ENCODE peak calls at places on chromosomes 7 and 10, in four cellular contexts. C is HCT116, M is K562, E is mammary epithelial cell. I is an unnamed sample.
A peak's percentile ranks its signal among the peaks of the same experiment; 100 is the strongest.

GRCh38 chr10:79130255-79130654 is 61.5 kb downstream of the ZMIZ1 start:
- DNase-seq in M (no peak), C (no peak), E (no peak), I (no peak)

GRCh38 chr7:67653856-67654442 is 657.3 kb downstream of the TYW1 start:
- DNase-seq in E (no peak), M (no peak), C (no peak), I (no peak)

GRCh38 chr7:150631866-150632864 is at the start of gene GIMAP6:
- DNase-seq in E (no peak), M (no peak), C (no peak), I (no peak)

GRCh38 chr10:73131295-73131694 is 21.0 kb downstream of the NUDT13 start:
- DNase-seq in E (peak; percentile 53), M (no peak), C (no peak), I (no peak)

GRCh38 chr7:47293884-47294568 is 287.9 kb downstream of the TNS3 start:
- DNase-seq in M (no peak), C (no peak), E (no peak), I (no peak)

GRCh38 chr10:58952747-58953466 is 223.5 kb upstream of the PHYHIPL start:
- DNase-seq in M (peak; percentile 46), E (peak; percentile 35), C (peak; percentile 24), I (peak; percentile 3)

GRCh38 chr7:95436407-95436806 is 1.6 kb upstream of the PON2 start:
- DNase-seq in C (no peak), E (no peak), M (no peak), I (no peak)

GRCh38 chr7:73999664-74000420 is 28.1 kb upstream of the ELN start:
- DNase-seq in M (no peak), C (no peak), E (no peak), I (no peak)

GRCh38 chr7:83520706-83521105 is 128.2 kb downstream of the SEMA3E start:
- DNase-seq in C (no peak), E (no peak), M (no peak), I (no peak)

GRCh38 chr7:25148772-25149575 is 23.9 kb upstream of the CYCS start:
- DNase-seq in E (no peak), M (no peak), C (no peak), I (no peak)

GRCh38 chr7:51234139-51234538 is 82.5 kb downstream of the COBL start:
- DNase-seq in E (no peak), M (no peak), C (no peak), I (no peak)

GRCh38 chr7:88759216-88759955 is at the start of gene ZNF804B:
- DNase-seq in E (no peak), M (no peak), C (no peak), I (no peak)

GRCh38 chr10:61735879-61736278 is 73.2 kb downstream of the CABCOCO1 start:
- DNase-seq in C (no peak), E (no peak), M (no peak), I (no peak)

GRCh38 chr10:71493741-71494140 is 97.0 kb downstream of the CDH23 start:
- DNase-seq in E (peak; percentile 25), C (no peak), M (no peak), I (no peak)

GRCh38 chr7:67489881-67490280 is 493.2 kb downstream of the TYW1 start:
- DNase-seq in M (no peak), C (no peak), E (no peak), I (no peak)

GRCh38 chr7:133303931-133304330 is 51.1 kb downstream of the EXOC4 start:
- DNase-seq in C (no peak), M (no peak), E (no peak), I (no peak)

GRCh38 chr10:1577945-1578344 is 159.4 kb downstream of the ADARB2 start:
- DNase-seq in E (no peak), C (no peak), M (no peak), I (no peak)

GRCh38 chr10:6567894-6568293 is 12.2 kb downstream of the PRKCQ start:
- DNase-seq in M (no peak), C (no peak), E (no peak), I (no peak)

GRCh38 chr10:91643700-91644099 is 10.8 kb upstream of the PPP1R3C start:
- DNase-seq in M (no peak), E (peak; percentile 37), C (no peak), I (no peak)

GRCh38 chr10:97888641-97889262 is 39.1 kb downstream of the GOLGA7B start:
- DNase-seq in E (peak; percentile 82), M (peak; percentile 38), C (peak; percentile 58), I (no peak)

GRCh38 chr7:73363225-73364005 is 35.5 kb downstream of the FKBP6 start:
- DNase-seq in E (no peak), M (peak; percentile 5), C (no peak), I (no peak)

GRCh38 chr7:43294080-43294630 is 181.7 kb downstream of the HECW1 start:
- DNase-seq in C (peak; percentile 26), M (no peak), E (peak; percentile 86), I (no peak)

GRCh38 chr7:47906883-47907282 is 41.4 kb downstream of the PKD1L1 start:
- DNase-seq in C (no peak), E (no peak), M (no peak), I (no peak)

GRCh38 chr10:60594476-60595051 is 183.7 kb upstream of the CDK1 start:
- DNase-seq in C (no peak), M (no peak), E (peak; percentile 41), I (no peak)

GRCh38 chr7:134866581-134866980 is 87.1 kb downstream of the CALD1 start:
- DNase-seq in M (no peak), C (no peak), E (no peak), I (no peak)

GRCh38 chr10:85609509-85609908 is 757.1 kb downstream of the GRID1 start:
- DNase-seq in M (no peak), E (no peak), C (no peak), I (no peak)

GRCh38 chr7:7861211-7861633 is 107.4 kb upstream of the GLCCI1 start:
- DNase-seq in E (peak; percentile 95), C (peak; percentile 7), M (no peak), I (no peak)

GRCh38 chr7:40808409-40808942 is 673.7 kb downstream of the SUGCT start:
- DNase-seq in M (no peak), E (peak; percentile 67), C (no peak), I (no peak)

GRCh38 chr7:90892213-90892612 is 296.1 kb downstream of the CDK14 start:
- DNase-seq in E (no peak), C (no peak), M (no peak), I (no peak)

GRCh38 chr7:26074919-26075318 is 77.1 kb upstream of the NFE2L3 start:
- DNase-seq in E (no peak), M (no peak), C (no peak), I (no peak)

GRCh38 chr10:124725171-124725631 is 19.0 kb downstream of the FAM53B start:
- DNase-seq in C (no peak), E (no peak), M (no peak), I (no peak)

GRCh38 chr7:19122018-19122588 is 4.7 kb upstream of the TWIST1 start:
- DNase-seq in E (peak; percentile 36), M (no peak), C (peak; percentile 37), I (no peak)

DNA sequence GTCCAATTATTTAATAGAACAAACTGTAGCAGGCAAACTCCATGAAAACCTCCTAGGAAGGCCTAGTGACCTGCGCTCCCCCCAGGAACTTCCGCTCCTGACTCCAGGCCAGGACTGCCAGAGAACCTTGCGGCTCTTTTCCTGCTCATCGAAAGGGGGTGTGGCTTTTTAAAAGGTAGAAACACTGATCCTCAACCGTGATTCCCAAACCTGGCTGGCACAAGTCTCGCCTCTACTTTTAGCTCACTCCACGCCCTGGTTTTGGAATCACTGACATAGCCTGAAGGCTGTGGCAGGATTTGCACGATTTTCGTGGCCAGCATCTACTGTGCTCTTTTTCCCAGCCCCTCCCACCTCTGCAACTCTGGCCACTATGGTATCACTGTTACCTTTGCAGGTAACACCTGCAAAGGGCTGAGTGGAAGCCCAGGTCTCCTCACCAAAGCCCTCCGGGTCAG is 43.3 kb downstream of the MYOF start:
- DNase-seq in M (peak; percentile 11), C (peak; percentile 82), E (peak; percentile 91), I (no peak)
- TF ChIP-seq EZH2 in M (no peak), C (no peak), E (no peak), I (no peak)

DNA sequence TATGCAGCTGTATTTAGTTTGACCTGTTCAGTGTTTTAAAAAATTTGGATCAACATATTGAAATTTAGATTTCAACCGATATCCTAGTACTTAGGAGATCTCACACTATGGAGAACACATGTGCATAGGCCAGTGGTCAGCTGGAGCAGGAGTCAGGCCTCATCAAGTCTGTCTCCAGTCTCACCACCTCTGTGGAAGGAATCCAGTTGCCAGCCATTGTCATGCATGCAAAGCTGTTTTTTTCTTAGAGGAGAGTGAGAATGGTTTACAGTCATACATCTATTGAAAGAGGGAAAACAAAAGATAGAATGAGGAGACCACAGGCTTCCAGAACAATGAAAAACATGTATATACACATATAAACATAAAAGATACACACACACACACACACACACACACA is 7.6 kb upstream of the CLEC5A start:
- DNase-seq in C (no peak), M (no peak), E (no peak), I (no peak)
- H3K4me3 ChIP-seq in C (no peak overlapping the region), M (no peak overlapping the region), E (no peak overlapping the region), I (no peak overlapping the region)

DNA sequence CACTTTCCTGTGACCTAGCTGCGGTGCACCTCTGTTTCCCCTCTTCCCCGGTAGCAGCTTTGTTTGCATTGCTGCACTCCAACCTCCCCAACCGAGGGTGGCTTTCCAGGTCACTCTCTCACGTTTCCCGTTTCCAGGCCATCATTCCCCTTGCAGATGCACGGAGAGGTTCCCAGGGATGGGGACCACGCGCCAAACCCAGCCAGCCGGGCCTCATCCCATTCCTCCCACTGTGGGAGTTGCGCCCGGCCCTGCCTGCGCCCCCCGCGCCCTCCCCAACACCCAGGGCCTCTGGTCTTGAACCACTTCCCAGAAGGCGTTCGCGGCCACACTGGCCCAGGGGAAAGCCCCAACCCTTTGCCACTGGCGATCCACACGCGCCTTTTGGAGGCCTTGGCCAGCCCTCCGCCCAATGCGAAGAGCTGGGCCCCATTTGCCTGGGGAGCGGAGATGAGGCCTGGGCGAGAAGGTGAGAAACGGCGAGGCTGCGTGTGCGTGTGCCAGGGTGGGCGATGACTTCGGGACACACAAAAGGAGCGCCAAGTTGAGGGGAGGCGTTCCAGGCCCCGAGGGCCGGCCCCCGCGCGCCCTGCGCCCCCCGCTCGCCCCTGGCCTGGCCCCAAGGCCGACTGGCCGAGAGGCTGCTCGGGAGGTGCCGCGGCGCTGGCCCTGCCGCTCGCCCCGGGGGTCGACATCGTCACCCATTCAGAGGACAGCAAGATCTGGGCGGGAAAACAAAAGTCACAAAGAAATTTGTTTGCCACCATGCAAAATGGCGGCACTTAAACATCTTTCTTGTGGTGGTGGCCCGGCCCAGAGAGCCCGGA is 15.9 kb downstream of the SKIDA1 start:
- DNase-seq in E (no peak), M (no peak), C (no peak), I (no peak)
- TF ChIP-seq EZH2 in E (no peak), M (no peak), C (no peak), I (no peak)

DNA sequence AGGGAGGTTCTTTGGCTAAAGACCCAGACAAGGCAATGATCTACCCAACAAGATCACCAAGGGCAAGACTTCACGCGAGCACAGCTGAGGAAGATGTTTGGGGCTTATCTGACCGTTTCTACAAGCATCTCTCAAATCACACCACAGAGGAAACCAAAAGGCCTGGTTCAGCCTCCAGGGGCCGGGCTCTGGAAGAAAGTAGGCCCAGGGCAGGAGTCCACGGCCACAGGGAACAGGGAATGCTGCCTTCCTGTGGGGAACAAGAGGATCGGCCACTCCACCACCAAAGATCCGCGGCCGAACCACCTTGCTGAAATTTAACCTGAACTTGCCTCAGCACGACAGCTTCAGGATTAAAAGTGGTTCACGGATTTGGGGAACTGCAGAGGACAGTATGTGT is 332.5 kb downstream of the PTPRN2 start:
- DNase-seq in M (no peak), E (no peak), C (no peak), I (no peak)
- H3K4me3 ChIP-seq in M (no peak overlapping the region), E (no peak overlapping the region), C (no peak overlapping the region), I (no peak overlapping the region)

I was measured in SK-N-MC.